ENCODE peak calls at places on chromosomes 11 and 22, in ten cellular contexts. L is islet precursor cell; G is IMR-90; U is T-cell; K is activated T-cell treated with anti-CD3 and anti-CD28 coated beads, Interleukin-2, amount 50 U/mL, for 48 hours; R is left lung; D is esophagus squamous epithelium; S is stimulated activated CD4-positive, alpha-beta T cell treated with anti-CD3 and anti-CD28 coated beads, Interleukin-4, amount 100 ng/mL, for 48 hours; P is non-pigmented ciliary epithelial cell; H is AG04450. Q is an unnamed sample.

GRCh38 chr11:25423436-25424184 is 908.3 kb upstream of the ANO3 start:
- DNase-seq in L (no peak), G (peak; percentile 29), U (no peak), K (no peak), R (no peak), D (no peak), S (no peak), P (peak; percentile 38), H (no peak), Q (peak; percentile 28)

GRCh38 chr11:28476053-28476452 is 367.9 kb downstream of the METTL15 start:
- DNase-seq in L (no peak), G (no peak), U (no peak), K (no peak), R (no peak), D (no peak), S (no peak), P (no peak), H (no peak), Q (no peak)

GRCh38 chr11:1219836-1220810 is 2.7 kb upstream of the MUC5B start:
- DNase-seq in L (peak; percentile 50), G (no peak), U (no peak), K (no peak), R (no peak), D (no peak), S (no peak), P (no peak), H (no peak), Q (no peak)

GRCh38 chr11:27174026-27174425 is 133.4 kb downstream of the BBOX1 start:
- DNase-seq in L (no peak), G (no peak), U (no peak), K (no peak), R (no peak), D (no peak), S (no peak), P (no peak), H (no peak), Q (no peak)

GRCh38 chr11:29272019-29272654 is 744.7 kb downstream of the KCNA4 start:
- DNase-seq in L (no peak), G (peak; percentile 55), U (no peak), K (no peak), R (no peak), D (no peak), S (no peak), P (no peak), H (no peak), Q (peak; percentile 12)

GRCh38 chr11:110896358-110896757 is 184.1 kb upstream of the ARHGAP20 start:
- DNase-seq in L (peak; percentile 64), G (peak; percentile 86), U (no peak), K (no peak), R (no peak), D (no peak), S (no peak), P (peak; percentile 80), H (peak; percentile 43), Q (peak; percentile 43)

GRCh38 chr11:103806130-103806900 is 230.1 kb upstream of the DDI1 start:
- DNase-seq in L (no peak), G (peak; percentile 93), U (no peak), K (no peak), R (no peak), D (no peak), S (no peak), P (peak; percentile 78), H (peak; percentile 58), Q (peak; percentile 77)

GRCh38 chr11:119338318-119338890 is 2.3 kb downstream of the C1QTNF5 start:
- DNase-seq in L (peak; percentile 91), G (no peak), U (peak; percentile 63), K (peak; percentile 86), R (no peak), D (no peak), S (peak; percentile 54), P (no peak), H (no peak), Q (no peak)

GRCh38 chr11:106482920-106483761 is 405.7 kb downstream of the AASDHPPT start:
- DNase-seq in L (peak; percentile 90), G (peak; percentile 84), U (no peak), K (no peak), R (no peak), D (no peak), S (no peak), P (no peak), H (peak; percentile 49), Q (peak; percentile 33)

GRCh38 chr11:36456136-36456535 is 53.9 kb downstream of the TRAF6 start:
- DNase-seq in L (no peak), G (no peak), U (no peak), K (no peak), R (no peak), D (no peak), S (no peak), P (no peak), H (no peak), Q (no peak)

GRCh38 chr11:59857444-59858434 is 8.5 kb downstream of the TCN1 start:
- DNase-seq in L (peak; percentile 68), G (no peak), U (no peak), K (no peak), R (no peak), D (no peak), S (no peak), P (no peak), H (no peak), Q (no peak)

GRCh38 chr11:35515224-35515623 is 10.2 kb downstream of the PAMR1 start:
- DNase-seq in L (no peak), G (peak; percentile 94), U (no peak), K (no peak), R (no peak), D (no peak), S (no peak), P (peak; percentile 80), H (peak; percentile 73), Q (no peak)

GRCh38 chr11:109298865-109299264 is 123.1 kb upstream of the C11orf87 start:
- DNase-seq in L (no peak), G (no peak), U (no peak), K (no peak), R (no peak), D (no peak), S (no peak), P (no peak), H (no peak), Q (no peak)

GRCh38 chr11:131904756-131905155 is 534.3 kb downstream of the NTM start:
- DNase-seq in L (peak; percentile 83), G (no peak), U (no peak), K (no peak), R (no peak), D (no peak), S (no peak), P (peak; percentile 73), H (no peak), Q (peak; percentile 95)

GRCh38 chr11:66970371-66970807 is 4.7 kb upstream of the C11orf86 start:
- DNase-seq in L (no peak), G (no peak), U (no peak), K (no peak), R (no peak), D (no peak), S (no peak), P (no peak), H (no peak), Q (no peak)

GRCh38 chr11:2702771-2703486 is 3.1 kb upstream of the KCNQ1OT1 start:
- DNase-seq in L (no peak), G (no peak), U (no peak), K (no peak), R (no peak), D (no peak), S (no peak), P (no peak), H (no peak), Q (no peak)

GRCh38 chr11:13216019-13217006 is 61.3 kb upstream of the BMAL1 start:
- DNase-seq in L (peak; percentile 99), G (peak; percentile 98), U (no peak), K (peak; percentile 74), R (peak; percentile 58), D (no peak), S (peak; percentile 34), P (peak; percentile 92), H (peak; percentile 87), Q (peak; percentile 68)

GRCh38 chr11:73333173-73333572 is 25.1 kb downstream of the ARHGEF17 start:
- DNase-seq in L (no peak), G (no peak), U (no peak), K (no peak), R (no peak), D (no peak), S (no peak), P (no peak), H (no peak), Q (no peak)

GRCh38 chr11:6771926-6772898 is at the start of gene OR2AG2:
- DNase-seq in L (no peak), G (no peak), U (no peak), K (no peak), R (peak; percentile 40), D (no peak), S (no peak), P (no peak), H (no peak), Q (no peak)

GRCh38 chr11:130726647-130727046 is 189.6 kb downstream of the SNX19 start:
- DNase-seq in L (no peak), G (no peak), U (no peak), K (no peak), R (no peak), D (no peak), S (no peak), P (no peak), H (no peak), Q (no peak)

GRCh38 chr11:43408277-43408676 is 49.6 kb downstream of the TTC17 start:
- DNase-seq in L (no peak), G (no peak), U (no peak), K (no peak), R (no peak), D (no peak), S (no peak), P (no peak), H (no peak), Q (no peak)

GRCh38 chr22:41910599-41911291 is 4.1 kb downstream of the SHISA8 start:
- DNase-seq in L (no peak), G (no peak), U (no peak), K (peak; percentile 62), R (no peak), D (no peak), S (no peak), P (no peak), H (no peak), Q (no peak)

GRCh38 chr11:86176165-86176884 is 68.2 kb upstream of the EED start:
- DNase-seq in L (no peak), G (peak; percentile 52), U (no peak), K (peak; percentile 77), R (no peak), D (no peak), S (peak; percentile 50), P (no peak), H (no peak), Q (no peak)

GRCh38 chr11:66317322-66317765 is 500 bp upstream of the CD248 start:
- DNase-seq in L (no peak), G (peak; percentile 68), U (peak; percentile 62), K (peak; percentile 69), R (no peak), D (no peak), S (no peak), P (no peak), H (no peak), Q (no peak)

GRCh38 chr11:118364956-118365615 is 5.7 kb downstream of the UBE4A start:
- DNase-seq in L (no peak), G (no peak), U (no peak), K (no peak), R (no peak), D (no peak), S (no peak), P (no peak), H (no peak), Q (no peak)

GRCh38 chr22:38422615-38423511 is 32.1 kb downstream of the KCNJ4 start:
- DNase-seq in L (peak; percentile 58), G (no peak), U (no peak), K (no peak), R (no peak), D (no peak), S (no peak), P (no peak), H (no peak), Q (no peak)

GRCh38 chr22:21681566-21682370 is 16.0 kb downstream of the PPIL2 start:
- DNase-seq in L (no peak), G (no peak), U (no peak), K (peak; percentile 33), R (no peak), D (no peak), S (no peak), P (no peak), H (no peak), Q (no peak)